ENCODE peak calls at places on chromosome 2, in five cellular contexts. Z is HepG2, K is K562, Q is HCT116, H is H1. W is an unnamed sample.

GRCh38 chr2:189585357-189585756 is 4.8 kb upstream of the SLC40A1 start:
- DNase-seq in Z (no peak), K (no peak), Q (no peak), H (no peak), W (no peak)

GRCh38 chr2:206192157-206192556 is 32.5 kb downstream of the EEF1B2 start:
- DNase-seq in Z (no peak), K (no peak), Q (no peak), H (no peak), W (no peak)

GRCh38 chr2:31980674-31981356 is 30.0 kb downstream of the MEMO1 start:
- DNase-seq in Z (peak), K (peak), Q (no peak), H (no peak), W (peak)

GRCh38 chr2:23380562-23381065 is 4.4 kb upstream of the KLHL29 start:
- DNase-seq in Z (no peak), K (no peak), Q (no peak), H (no peak), W (peak)

GRCh38 chr2:213157242-213157641 is 5.8 kb upstream of the IKZF2 start:
- DNase-seq in Z (no peak), K (no peak), Q (no peak), H (no peak), W (no peak)

GRCh38 chr2:96449637-96450036 is 55.5 kb downstream of the NEURL3 start:
- DNase-seq in Z (no peak), K (no peak), Q (no peak), H (no peak), W (no peak)

GRCh38 chr2:174247474-174248186 is 702 bp downstream of the OLA1 start:
- DNase-seq in Z (peak), K (peak), Q (no peak), H (no peak), W (no peak)

GRCh38 chr2:20962939-20963543 is 80.8 kb downstream of the APOB start:
- DNase-seq in Z (peak), K (peak), Q (peak), H (peak), W (no peak)

GRCh38 chr2:68317971-68318685 is 1.6 kb downstream of the CNRIP1 start:
- DNase-seq in Z (no peak), K (no peak), Q (no peak), H (no peak), W (no peak)

GRCh38 chr2:185978634-185979405 is 240.2 kb downstream of the FSIP2 start:
- DNase-seq in Z (no peak), K (no peak), Q (peak), H (no peak), W (no peak)

GRCh38 chr2:60414731-60415130 is 138.7 kb downstream of the BCL11A start:
- DNase-seq in Z (no peak), K (no peak), Q (no peak), H (no peak), W (no peak)

GRCh38 chr2:8761529-8762164 is 75.8 kb downstream of the KIDINS220 start:
- DNase-seq in Z (peak), K (peak), Q (peak), H (no peak), W (peak)

GRCh38 chr2:120870467-120870788 is 134.8 kb downstream of the GLI2 start:
- DNase-seq in Z (no peak), K (no peak), Q (no peak), H (no peak), W (no peak)

GRCh38 chr2:172052000-172052983 is 33.0 kb upstream of the DLX1 start:
- DNase-seq in Z (peak), K (no peak), Q (no peak), H (no peak), W (no peak)

GRCh38 chr2:64787698-64788097 is 134.0 kb upstream of the SERTAD2 start:
- DNase-seq in Z (no peak), K (no peak), Q (no peak), H (no peak), W (no peak)

GRCh38 chr2:137928547-137929503 is 35.4 kb upstream of the HNMT start:
- DNase-seq in Z (peak), K (no peak), Q (no peak), H (no peak), W (no peak)

GRCh38 chr2:74221091-74221490 is 22.7 kb downstream of the MTHFD2 start:
- DNase-seq in Z (no peak), K (no peak), Q (no peak), H (no peak), W (no peak)

GRCh38 chr2:121774216-121774615 is 18.8 kb downstream of the TSN start:
- DNase-seq in Z (no peak), K (no peak), Q (no peak), H (no peak), W (no peak)

GRCh38 chr2:26314243-26314642 is 31.7 kb upstream of the SELENOI start:
- DNase-seq in Z (peak), K (peak), Q (no peak), H (no peak), W (no peak)

GRCh38 chr2:26316041-26316440 is 29.9 kb upstream of the SELENOI start:
- DNase-seq in Z (peak), K (no peak), Q (peak), H (no peak), W (no peak)

GRCh38 chr2:26316845-26317244 is 29.1 kb upstream of the SELENOI start:
- DNase-seq in Z (no peak), K (peak), Q (no peak), H (no peak), W (no peak)

GRCh38 chr2:26317377-26318105 is 28.4 kb upstream of the SELENOI start:
- DNase-seq in Z (no peak), K (no peak), Q (no peak), H (no peak), W (no peak)

GRCh38 chr2:26318950-26319349 is 27.0 kb upstream of the SELENOI start:
- DNase-seq in Z (no peak), K (no peak), Q (no peak), H (no peak), W (no peak)
- TF ChIP-seq ZNF274 in Z (no peak), K (no peak), Q (no peak), H (no peak), W (no peak)

DNA sequence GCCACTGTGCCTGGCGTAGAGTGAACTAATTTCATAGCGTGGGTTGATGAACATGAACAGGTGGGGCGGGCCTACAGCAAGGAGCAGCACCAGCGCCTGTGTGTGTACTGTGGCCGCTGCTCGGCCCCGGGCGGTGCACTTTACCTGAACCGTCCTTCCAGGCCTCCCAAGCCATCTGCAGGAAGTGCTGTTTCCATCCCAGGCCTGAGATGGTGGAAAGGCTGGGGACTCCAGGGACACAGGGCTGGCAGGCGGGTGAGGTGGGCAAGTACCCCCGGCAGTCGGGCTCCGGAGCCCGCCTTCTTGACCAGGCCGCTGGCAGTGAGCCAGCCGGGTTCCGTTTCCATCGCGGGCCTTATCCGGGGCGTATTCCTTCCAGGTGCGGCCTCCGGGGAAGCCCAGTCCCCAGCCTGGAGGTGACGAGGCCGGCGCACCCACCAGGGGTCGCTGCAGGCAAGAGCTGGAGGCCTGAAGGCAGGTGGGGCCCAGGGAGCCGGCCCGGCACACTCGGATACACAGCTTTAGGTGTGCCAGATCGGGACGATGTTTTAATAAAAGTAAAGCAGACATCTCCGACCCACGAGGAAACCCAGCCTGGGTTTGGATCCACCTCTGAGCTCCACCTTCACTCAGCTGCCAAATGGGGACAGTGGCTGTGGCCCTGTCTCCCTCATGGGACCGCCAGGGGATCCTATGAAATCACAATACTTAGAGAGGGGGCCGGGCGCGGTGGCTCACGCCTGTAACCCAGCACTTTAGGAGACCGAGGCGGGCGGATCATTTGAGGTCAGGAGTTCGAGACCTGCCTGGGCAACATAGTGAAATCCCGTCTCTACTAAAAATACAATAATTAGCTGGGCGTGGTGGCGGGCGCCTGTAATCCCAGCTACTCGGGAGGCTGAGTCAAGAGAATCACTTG is 22.7 kb upstream of the PDIA6 start:
- DNase-seq in Z (peak), K (peak), Q (peak), H (peak), W (no peak)
- TF ChIP-seq SRF in Z (peak), K (no peak), Q (peak), H (no peak), W (peak)

GRCh38 chr2:240462704-240463273 is 27.3 kb downstream of the GPC1 start:
- DNase-seq in Z (no peak), K (no peak), Q (no peak), H (no peak), W (no peak)
- TF ChIP-seq ZNF274 in Z (no peak), K (no peak), Q (no peak), H (no peak), W (no peak)

DNA sequence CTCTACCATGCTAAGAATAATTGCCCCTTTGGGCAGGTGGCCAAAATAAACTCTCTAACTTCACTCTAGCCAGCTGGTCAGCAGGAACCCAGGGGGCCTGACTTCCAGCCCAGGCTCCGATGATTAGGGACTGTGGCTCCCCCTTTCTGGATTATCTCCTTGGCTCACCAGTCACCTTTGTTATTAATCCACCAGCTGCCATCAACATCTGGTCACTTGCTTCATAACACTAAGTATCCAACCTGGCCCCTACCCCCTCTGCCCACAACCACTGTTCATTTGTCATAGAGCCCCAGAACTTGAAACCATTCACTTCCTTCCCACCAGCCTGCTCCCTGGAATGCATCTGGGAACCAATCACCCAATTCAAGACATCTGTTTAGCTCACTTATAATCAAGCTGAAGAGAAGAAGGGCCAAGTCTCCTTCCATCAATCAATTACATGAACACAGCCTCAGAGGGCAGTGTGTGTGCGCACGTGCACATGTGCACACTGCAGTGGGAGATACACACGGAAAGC is 215.2 kb downstream of the ALK start:
- DNase-seq in Z (no peak), K (no peak), Q (no peak), H (no peak), W (no peak)
- TF ChIP-seq SRF in Z (no peak), K (no peak), Q (no peak), H (no peak), W (no peak)

GRCh38 chr2:239723486-239724193 is 301.5 kb downstream of the NDUFA10 start:
- DNase-seq in Z (no peak), K (no peak), Q (no peak), H (no peak), W (no peak)
- TF ChIP-seq ZNF274 in Z (no peak), K (no peak), Q (no peak), H (no peak), W (no peak)

DNA sequence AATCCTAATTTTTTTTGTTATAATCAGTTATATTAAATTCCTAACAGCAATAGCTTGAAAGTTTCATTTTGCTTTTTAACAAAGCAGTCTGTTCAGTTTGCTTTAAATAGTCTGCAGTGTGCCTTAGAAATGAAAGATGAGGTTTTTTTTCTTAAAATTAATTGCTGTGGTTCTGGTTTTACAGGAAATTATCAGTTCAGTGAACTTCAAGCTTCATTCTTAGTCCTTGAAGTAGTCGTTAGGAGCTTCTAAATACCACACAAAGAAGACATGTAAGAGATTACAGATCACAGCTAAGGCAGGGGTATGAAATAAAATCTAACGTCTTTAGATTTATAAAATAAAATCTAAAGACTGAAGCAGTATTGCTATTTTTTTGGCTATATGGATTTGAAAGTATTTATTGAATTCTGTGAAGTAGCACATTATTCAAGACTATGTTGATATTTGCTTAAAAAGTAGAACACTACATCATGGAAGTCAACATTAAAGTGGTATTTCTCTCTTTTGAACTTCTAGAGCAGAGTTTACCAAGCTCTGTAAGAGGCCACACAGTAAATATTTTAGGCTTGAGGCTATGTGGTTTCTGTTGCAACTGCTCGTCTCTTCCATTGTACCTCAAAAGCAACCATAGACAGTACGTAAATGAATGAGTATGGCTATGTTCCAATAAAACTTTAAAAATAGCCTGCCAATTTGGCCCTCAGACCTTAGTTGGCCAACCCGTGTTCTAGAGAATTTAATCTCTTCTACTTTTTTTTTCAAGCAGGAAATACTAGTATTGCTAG is 81.5 kb upstream of the STON1 start:
- DNase-seq in Z (peak), K (no peak), Q (no peak), H (no peak), W (peak)
- TF ChIP-seq SRF in Z (no peak), K (no peak), Q (no peak), H (no peak), W (no peak)

GRCh38 chr2:231646471-231646870 is 53.8 kb downstream of the TEX44 start:
- DNase-seq in Z (no peak), K (no peak), Q (no peak), H (no peak), W (no peak)
- TF ChIP-seq ZNF274 in Z (no peak), K (no peak), Q (no peak), H (no peak), W (no peak)

GRCh38 chr2:83069724-83070123 is 1389.4 kb downstream of the SUCLG1 start:
- DNase-seq in Z (no peak), K (no peak), Q (no peak), H (no peak), W (no peak)
- TF ChIP-seq SRF in Z (no peak), K (no peak), Q (no peak), H (no peak), W (no peak)

DNA sequence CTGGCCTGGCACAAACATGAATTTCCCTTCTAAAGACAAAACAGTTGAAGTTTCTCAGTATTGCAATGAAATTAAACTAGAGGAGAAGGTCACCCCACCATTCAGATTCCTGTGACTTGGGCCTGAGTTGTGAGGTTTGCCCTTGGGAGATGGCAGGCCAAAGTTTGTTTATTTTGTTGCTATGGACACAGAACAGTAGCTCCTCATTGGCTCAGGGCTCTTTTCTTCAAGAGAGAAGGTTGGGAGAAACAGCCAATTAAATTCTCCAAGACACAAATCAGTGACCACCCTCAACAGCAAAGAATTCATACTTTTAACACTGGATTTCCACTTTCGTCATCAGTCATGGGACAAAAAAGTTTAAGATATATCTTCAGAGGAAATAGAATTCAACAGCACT is at the start of gene FLACC1:
- DNase-seq in Z (peak), K (peak), Q (peak), H (no peak), W (no peak)
- TF ChIP-seq ZNF274 in Z (no peak), K (no peak), Q (no peak), H (no peak), W (no peak)

DNA sequence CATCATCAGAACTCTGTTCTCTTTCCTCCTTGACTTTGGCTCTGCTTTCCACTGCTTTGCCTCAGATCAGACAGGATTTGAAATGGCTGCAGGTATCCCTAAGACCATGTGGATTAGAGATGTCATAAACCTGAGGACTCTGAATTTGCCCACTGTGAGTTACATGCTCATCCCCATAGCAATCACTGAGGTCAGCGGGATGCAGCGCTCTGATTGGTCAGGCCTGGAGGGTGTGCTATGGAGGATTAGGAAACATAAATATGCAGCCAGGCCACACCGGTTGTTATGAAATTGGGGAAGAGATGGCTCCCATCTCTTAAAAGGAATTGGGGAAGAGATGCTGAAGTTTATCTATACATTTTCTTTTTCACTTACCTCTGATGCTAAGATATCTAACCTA is 73.7 kb upstream of the DNAJC10 start:
- DNase-seq in Z (peak), K (peak), Q (peak), H (peak), W (peak)
- TF ChIP-seq SRF in Z (no peak), K (no peak), Q (no peak), H (no peak), W (no peak)